ENCODE peak calls at places on chromosomes 2 and 18, in eight cellular contexts. Z is non-pigmented ciliary epithelial cell; L is posterior vena cava; P is MM.1S; K is stromal cell of bone marrow; M is RWPE1; G is naive thymus-derived CD4-positive, alpha-beta T cell; B is thyroid gland. Q is an unnamed sample.

GRCh38 chr2:201987426-201987825 is 46.2 kb upstream of the FZD7 start:
- DNase-seq in B (no peak), K (no peak), M (no peak), G (no peak), L (no peak), Z (no peak), P (no peak), Q (no peak)

GRCh38 chr2:232419245-232420072 is 12.8 kb downstream of the ALPG start:
- DNase-seq in G (no peak), L (peak; percentile 76), M (no peak), Z (no peak), P (no peak), K (no peak), B (peak; percentile 20), Q (no peak)

GRCh38 chr2:24721470-24721869 is 71.7 kb downstream of the PTRHD1 start:
- DNase-seq in Z (peak; percentile 56), L (peak; percentile 84), K (peak; percentile 85), G (no peak), B (peak; percentile 90), M (no peak), P (no peak), Q (no peak)

GRCh38 chr2:135904590-135904989 is 28.3 kb upstream of the MCM6 start:
- DNase-seq in B (peak; percentile 27), L (no peak), Z (peak; percentile 48), G (no peak), M (no peak), P (no peak), K (peak; percentile 72), Q (no peak)

GRCh38 chr2:8432712-8433336 is 249.0 kb upstream of the ID2 start:
- DNase-seq in Z (no peak), G (no peak), B (no peak), K (no peak), P (no peak), M (no peak), L (no peak), Q (peak; percentile 38)

GRCh38 chr2:158546412-158547144 is 89.8 kb downstream of the PKP4 start:
- DNase-seq in M (no peak), G (no peak), L (no peak), K (no peak), B (no peak), Z (no peak), P (peak; percentile 73), Q (no peak)

GRCh38 chr2:28583899-28584553 is 88.2 kb downstream of the PLB1 start:
- DNase-seq in Z (peak; percentile 88), L (peak; percentile 95), G (no peak), P (no peak), M (peak; percentile 98), K (peak; percentile 94), B (peak; percentile 15), Q (no peak)

GRCh38 chr2:68190991-68191731 is 33.5 kb downstream of the PNO1 start:
- DNase-seq in B (no peak), L (no peak), M (peak; percentile 54), P (no peak), G (no peak), K (peak; percentile 75), Z (peak; percentile 55), Q (no peak)

GRCh38 chr2:234818937-234819336 is 132.9 kb upstream of the SH3BP4 start:
- DNase-seq in M (no peak), G (no peak), Z (no peak), L (no peak), K (no peak), P (no peak), B (no peak), Q (no peak)

GRCh38 chr2:164826293-164827243 is 15.1 kb downstream of the COBLL1 start:
- DNase-seq in M (peak; percentile 44), L (peak; percentile 58), B (peak; percentile 78), Z (no peak), K (no peak), G (no peak), P (peak; percentile 82), Q (no peak)

GRCh38 chr2:239195318-239195871 is 205.4 kb downstream of the HDAC4 start:
- DNase-seq in G (no peak), Z (no peak), B (no peak), M (no peak), K (no peak), L (no peak), P (no peak), Q (no peak)

GRCh38 chr2:121186261-121186660 is 98.7 kb downstream of the TFCP2L1 start:
- DNase-seq in L (no peak), M (no peak), B (no peak), K (no peak), G (no peak), P (no peak), Z (no peak), Q (no peak)

GRCh38 chr2:150545931-150546330 is 58.5 kb upstream of the RND3 start:
- DNase-seq in M (no peak), Z (no peak), P (no peak), L (no peak), G (no peak), B (no peak), K (no peak), Q (no peak)

GRCh38 chr2:212088353-212088752 is 450.2 kb downstream of the ERBB4 start:
- DNase-seq in B (no peak), Z (no peak), M (no peak), K (no peak), G (no peak), P (no peak), L (no peak), Q (no peak)

GRCh38 chr2:239674101-239674980 is 273.5 kb upstream of the HDAC4 start:
- DNase-seq in P (no peak), Z (no peak), L (peak; percentile 73), M (no peak), B (no peak), K (no peak), G (no peak), Q (no peak)

GRCh38 chr18:57188851-57189565 is 42.1 kb downstream of the BOD1L2 start:
- DNase-seq in L (no peak), M (no peak), K (no peak), B (no peak), P (no peak), G (no peak), Z (no peak), Q (no peak)

GRCh38 chr2:54558188-54558975 is 102.3 kb downstream of the SPTBN1 start:
- DNase-seq in L (peak; percentile 89), G (peak; percentile 48), K (no peak), P (peak; percentile 73), B (peak; percentile 76), M (peak; percentile 71), Z (no peak), Q (peak; percentile 89)

GRCh38 chr2:104434363-104434792 is 419.5 kb upstream of the POU3F3 start:
- DNase-seq in P (peak; percentile 35), G (no peak), Z (no peak), L (no peak), M (no peak), B (peak; percentile 66), K (no peak), Q (no peak)